ENCODE peak calls at places on chromosomes 16 and 17, in eight cellular contexts. One of them, this sample, is unnamed.

GRCh38 chr16:2232094-2232990 is 3.9 kb upstream of the DNASE1L2 start:
- DNase-seq in tibial nerve: no peak
- DNase-seq in AG08395: no peak
- DNase-seq in HS-5: no peak
- DNase-seq in activated CD4-positive, CD25-positive, alpha-beta regulatory T cell: no peak
- DNase-seq in T-helper 9 cell: no peak
- DNase-seq in left kidney: no peak
- DNase-seq in neural crest cell: no peak
- DNase-seq in this sample: no peak

GRCh38 chr16:10663146-10663545 is 31.6 kb downstream of the TEKT5 start:
- DNase-seq in tibial nerve: no peak
- DNase-seq in AG08395: no peak
- DNase-seq in HS-5: no peak
- DNase-seq in activated CD4-positive, CD25-positive, alpha-beta regulatory T cell: no peak
- DNase-seq in T-helper 9 cell: no peak
- DNase-seq in left kidney: no peak
- DNase-seq in neural crest cell: no peak
- DNase-seq in this sample: no peak

GRCh38 chr16:48950184-48950583 is 331.5 kb downstream of the CBLN1 start:
- DNase-seq in tibial nerve: no peak
- DNase-seq in AG08395: no peak
- DNase-seq in HS-5: no peak
- DNase-seq in activated CD4-positive, CD25-positive, alpha-beta regulatory T cell: no peak
- DNase-seq in T-helper 9 cell: no peak
- DNase-seq in left kidney: no peak
- DNase-seq in neural crest cell: no peak
- DNase-seq in this sample: no peak

GRCh38 chr17:74633261-74633783 is 9.8 kb upstream of the CD300E start:
- DNase-seq in tibial nerve: no peak
- DNase-seq in AG08395: no peak
- DNase-seq in HS-5: no peak
- DNase-seq in activated CD4-positive, CD25-positive, alpha-beta regulatory T cell: no peak
- DNase-seq in T-helper 9 cell: no peak
- DNase-seq in left kidney: peak; percentile 91
- DNase-seq in neural crest cell: no peak
- DNase-seq in this sample: no peak

GRCh38 chr16:87922250-87922871 is 14.0 kb downstream of the CA5A start:
- DNase-seq in tibial nerve: no peak
- DNase-seq in AG08395: no peak
- DNase-seq in HS-5: no peak
- DNase-seq in activated CD4-positive, CD25-positive, alpha-beta regulatory T cell: no peak
- DNase-seq in T-helper 9 cell: no peak
- DNase-seq in left kidney: no peak
- DNase-seq in neural crest cell: no peak
- DNase-seq in this sample: no peak

GRCh38 chr17:50205931-50206505 is 4.6 kb upstream of the COL1A1 start:
- DNase-seq in tibial nerve: peak; percentile 8
- DNase-seq in AG08395: no peak
- DNase-seq in HS-5: no peak
- DNase-seq in activated CD4-positive, CD25-positive, alpha-beta regulatory T cell: no peak
- DNase-seq in T-helper 9 cell: no peak
- DNase-seq in left kidney: no peak
- DNase-seq in neural crest cell: no peak
- DNase-seq in this sample: no peak

GRCh38 chr16:80804451-80805383 is at the start of gene CDYL2:
- DNase-seq in tibial nerve: no peak
- DNase-seq in AG08395: peak; percentile 78
- DNase-seq in HS-5: no peak
- DNase-seq in activated CD4-positive, CD25-positive, alpha-beta regulatory T cell: no peak
- DNase-seq in T-helper 9 cell: peak; percentile 17
- DNase-seq in left kidney: peak; percentile 43
- DNase-seq in neural crest cell: peak; percentile 4
- DNase-seq in this sample: peak; percentile 23

GRCh38 chr17:77327566-77328463 is 187.0 kb downstream of the SEC14L1 start:
- DNase-seq in tibial nerve: peak; percentile 11
- DNase-seq in AG08395: no peak
- DNase-seq in HS-5: no peak
- DNase-seq in activated CD4-positive, CD25-positive, alpha-beta regulatory T cell: no peak
- DNase-seq in T-helper 9 cell: no peak
- DNase-seq in left kidney: no peak
- DNase-seq in neural crest cell: no peak
- DNase-seq in this sample: no peak

GRCh38 chr16:80105160-80105559 is 435.6 kb upstream of the DYNLRB2 start:
- DNase-seq in tibial nerve: no peak
- DNase-seq in AG08395: peak; percentile 43
- DNase-seq in HS-5: no peak
- DNase-seq in activated CD4-positive, CD25-positive, alpha-beta regulatory T cell: no peak
- DNase-seq in T-helper 9 cell: no peak
- DNase-seq in left kidney: no peak
- DNase-seq in neural crest cell: no peak
- DNase-seq in this sample: no peak

GRCh38 chr16:82280867-82281266 is 110.8 kb upstream of the MPHOSPH6 start:
- DNase-seq in tibial nerve: no peak
- DNase-seq in AG08395: no peak
- DNase-seq in HS-5: no peak
- DNase-seq in activated CD4-positive, CD25-positive, alpha-beta regulatory T cell: no peak
- DNase-seq in T-helper 9 cell: no peak
- DNase-seq in left kidney: no peak
- DNase-seq in neural crest cell: no peak
- DNase-seq in this sample: no peak

GRCh38 chr16:87653234-87653633 is 50.9 kb downstream of the JPH3 start:
- DNase-seq in tibial nerve: no peak
- DNase-seq in AG08395: no peak
- DNase-seq in HS-5: no peak
- DNase-seq in activated CD4-positive, CD25-positive, alpha-beta regulatory T cell: no peak
- DNase-seq in T-helper 9 cell: no peak
- DNase-seq in left kidney: peak; percentile 27
- DNase-seq in neural crest cell: no peak
- DNase-seq in this sample: no peak

GRCh38 chr17:57902800-57903759 is 52.1 kb downstream of the CUEDC1 start:
- DNase-seq in tibial nerve: peak; percentile 63
- DNase-seq in AG08395: peak; percentile 94
- DNase-seq in HS-5: peak; percentile 76
- DNase-seq in activated CD4-positive, CD25-positive, alpha-beta regulatory T cell: no peak
- DNase-seq in T-helper 9 cell: no peak
- DNase-seq in left kidney: peak; percentile 87
- DNase-seq in neural crest cell: no peak
- DNase-seq in this sample: no peak

GRCh38 chr17:57604771-57605733 is 140.0 kb downstream of the CCDC182 start:
- DNase-seq in tibial nerve: no peak
- DNase-seq in AG08395: peak; percentile 49
- DNase-seq in HS-5: no peak
- DNase-seq in activated CD4-positive, CD25-positive, alpha-beta regulatory T cell: no peak
- DNase-seq in T-helper 9 cell: no peak
- DNase-seq in left kidney: peak; percentile 75
- DNase-seq in neural crest cell: no peak
- DNase-seq in this sample: no peak

GRCh38 chr17:49434821-49435581 is 20.3 kb upstream of the PHB1 start:
- DNase-seq in tibial nerve: no peak
- DNase-seq in AG08395: peak; percentile 81
- DNase-seq in HS-5: no peak
- DNase-seq in activated CD4-positive, CD25-positive, alpha-beta regulatory T cell: no peak
- DNase-seq in T-helper 9 cell: peak; percentile 25
- DNase-seq in left kidney: peak; percentile 76
- DNase-seq in neural crest cell: peak; percentile 56
- DNase-seq in this sample: no peak

GRCh38 chr17:42422958-42423712 is at the start of gene CAVIN1:
- DNase-seq in tibial nerve: peak; percentile 99
- DNase-seq in AG08395: peak; percentile 100
- DNase-seq in HS-5: no peak
- DNase-seq in activated CD4-positive, CD25-positive, alpha-beta regulatory T cell: no peak
- DNase-seq in T-helper 9 cell: no peak
- DNase-seq in left kidney: peak; percentile 92
- DNase-seq in neural crest cell: no peak
- DNase-seq in this sample: peak; percentile 91

GRCh38 chr17:30200086-30200485 is 35.4 kb downstream of the SLC6A4 start:
- DNase-seq in tibial nerve: no peak
- DNase-seq in AG08395: no peak
- DNase-seq in HS-5: no peak
- DNase-seq in activated CD4-positive, CD25-positive, alpha-beta regulatory T cell: no peak
- DNase-seq in T-helper 9 cell: no peak
- DNase-seq in left kidney: no peak
- DNase-seq in neural crest cell: no peak
- DNase-seq in this sample: no peak

GRCh38 chr17:36937961-36938565 is 788 bp downstream of the LHX1 start:
- DNase-seq in tibial nerve: no peak
- DNase-seq in AG08395: no peak
- DNase-seq in HS-5: no peak
- DNase-seq in activated CD4-positive, CD25-positive, alpha-beta regulatory T cell: no peak
- DNase-seq in T-helper 9 cell: no peak
- DNase-seq in left kidney: peak; percentile 80
- DNase-seq in neural crest cell: peak; percentile 31
- DNase-seq in this sample: no peak

GRCh38 chr17:15213381-15214087 is 51.6 kb downstream of the PMP22 start:
- DNase-seq in tibial nerve: no peak
- DNase-seq in AG08395: no peak
- DNase-seq in HS-5: no peak
- DNase-seq in activated CD4-positive, CD25-positive, alpha-beta regulatory T cell: no peak
- DNase-seq in T-helper 9 cell: no peak
- DNase-seq in left kidney: peak; percentile 44
- DNase-seq in neural crest cell: peak; percentile 29
- DNase-seq in this sample: no peak

GRCh38 chr17:3003401-3004149 is 59.8 kb downstream of the OR1D5 start:
- DNase-seq in tibial nerve: no peak
- DNase-seq in AG08395: no peak
- DNase-seq in HS-5: no peak
- DNase-seq in activated CD4-positive, CD25-positive, alpha-beta regulatory T cell: no peak
- DNase-seq in T-helper 9 cell: no peak
- DNase-seq in left kidney: no peak
- DNase-seq in neural crest cell: no peak
- DNase-seq in this sample: no peak

GRCh38 chr16:58264961-58265479 is 29.8 kb downstream of the PRSS54 start:
- DNase-seq in tibial nerve: no peak
- DNase-seq in AG08395: peak; percentile 85
- DNase-seq in HS-5: peak; percentile 39
- DNase-seq in activated CD4-positive, CD25-positive, alpha-beta regulatory T cell: no peak
- DNase-seq in T-helper 9 cell: no peak
- DNase-seq in left kidney: peak; percentile 7
- DNase-seq in neural crest cell: no peak
- DNase-seq in this sample: no peak

GRCh38 chr16:59021751-59022150 is 287.6 kb upstream of the GOT2 start:
- DNase-seq in tibial nerve: no peak
- DNase-seq in AG08395: no peak
- DNase-seq in HS-5: peak; percentile 64
- DNase-seq in activated CD4-positive, CD25-positive, alpha-beta regulatory T cell: no peak
- DNase-seq in T-helper 9 cell: no peak
- DNase-seq in left kidney: no peak
- DNase-seq in neural crest cell: no peak
- DNase-seq in this sample: no peak

GRCh38 chr17:81833921-81834830 is 674 bp downstream of the PPP1R27 start:
- DNase-seq in tibial nerve: no peak
- DNase-seq in AG08395: no peak
- DNase-seq in HS-5: no peak
- DNase-seq in activated CD4-positive, CD25-positive, alpha-beta regulatory T cell: no peak
- DNase-seq in T-helper 9 cell: no peak
- DNase-seq in left kidney: no peak
- DNase-seq in neural crest cell: no peak
- DNase-seq in this sample: no peak

GRCh38 chr17:37299257-37299985 is 76.4 kb upstream of the C17orf78 start:
- DNase-seq in tibial nerve: no peak
- DNase-seq in AG08395: no peak
- DNase-seq in HS-5: no peak
- DNase-seq in activated CD4-positive, CD25-positive, alpha-beta regulatory T cell: no peak
- DNase-seq in T-helper 9 cell: no peak
- DNase-seq in left kidney: peak; percentile 51
- DNase-seq in neural crest cell: no peak
- DNase-seq in this sample: no peak

This sample was measured in mesothelial cell of epicardium.